ENCODE peak calls at places on chromosomes 4 and X, in ten cellular contexts. One of them, this sample, is unnamed.

GRCh38 chrX:2425281-2426071 is 75.3 kb downstream of the DHRSX start:
- DNase-seq in activated B cell treated with CpG ODN at 0.5 μM for 24 hours: no peak
- DNase-seq in astrocyte: peak
- DNase-seq in cardiac fibroblast: no peak
- DNase-seq in tibial nerve: no peak
- DNase-seq in tibial artery: no peak
- DNase-seq in H1: no peak
- DNase-seq in WTC11: peak
- DNase-seq in brain microvascular endothelial cell: no peak
- DNase-seq in right lobe of liver: no peak
- DNase-seq in this sample: no peak

GRCh38 chr4:107736924-107737448 is 17.0 kb upstream of the PAPSS1 start:
- DNase-seq in activated B cell treated with CpG ODN at 0.5 μM for 24 hours: peak
- DNase-seq in astrocyte: no peak
- DNase-seq in cardiac fibroblast: peak
- DNase-seq in tibial nerve: no peak
- DNase-seq in tibial artery: no peak
- DNase-seq in H1: no peak
- DNase-seq in WTC11: peak
- DNase-seq in brain microvascular endothelial cell: no peak
- DNase-seq in right lobe of liver: no peak
- DNase-seq in this sample: peak

GRCh38 chrX:16185725-16186136 is 18.4 kb downstream of the MAGEB17 start:
- DNase-seq in activated B cell treated with CpG ODN at 0.5 μM for 24 hours: no peak
- DNase-seq in astrocyte: peak
- DNase-seq in cardiac fibroblast: peak
- DNase-seq in tibial nerve: no peak
- DNase-seq in tibial artery: no peak
- DNase-seq in H1: no peak
- DNase-seq in WTC11: no peak
- DNase-seq in brain microvascular endothelial cell: peak
- DNase-seq in right lobe of liver: no peak
- DNase-seq in this sample: no peak

GRCh38 chr4:78031457-78031856 is 25.7 kb upstream of the FRAS1 start:
- DNase-seq in activated B cell treated with CpG ODN at 0.5 μM for 24 hours: no peak
- DNase-seq in astrocyte: no peak
- DNase-seq in cardiac fibroblast: no peak
- DNase-seq in tibial nerve: no peak
- DNase-seq in tibial artery: no peak
- DNase-seq in H1: no peak
- DNase-seq in WTC11: no peak
- DNase-seq in brain microvascular endothelial cell: no peak
- DNase-seq in right lobe of liver: no peak
- DNase-seq in this sample: no peak

GRCh38 chr4:26009502-26009901 is 95.5 kb downstream of the SMIM20 start:
- DNase-seq in activated B cell treated with CpG ODN at 0.5 μM for 24 hours: no peak
- DNase-seq in astrocyte: no peak
- DNase-seq in cardiac fibroblast: no peak
- DNase-seq in tibial nerve: no peak
- DNase-seq in tibial artery: no peak
- DNase-seq in H1: no peak
- DNase-seq in WTC11: no peak
- DNase-seq in brain microvascular endothelial cell: no peak
- DNase-seq in right lobe of liver: no peak
- DNase-seq in this sample: no peak

GRCh38 chr4:3220586-3221494 is 28.1 kb upstream of the MSANTD1 start:
- DNase-seq in activated B cell treated with CpG ODN at 0.5 μM for 24 hours: no peak
- DNase-seq in astrocyte: no peak
- DNase-seq in cardiac fibroblast: no peak
- DNase-seq in tibial nerve: no peak
- DNase-seq in tibial artery: no peak
- DNase-seq in H1: no peak
- DNase-seq in WTC11: no peak
- DNase-seq in brain microvascular endothelial cell: no peak
- DNase-seq in right lobe of liver: no peak
- DNase-seq in this sample: no peak

GRCh38 chr4:147360301-147360700 is 120.6 kb upstream of the EDNRA start:
- DNase-seq in activated B cell treated with CpG ODN at 0.5 μM for 24 hours: no peak
- DNase-seq in astrocyte: peak
- DNase-seq in cardiac fibroblast: peak
- DNase-seq in tibial nerve: no peak
- DNase-seq in tibial artery: no peak
- DNase-seq in H1: no peak
- DNase-seq in WTC11: no peak
- DNase-seq in brain microvascular endothelial cell: peak
- DNase-seq in right lobe of liver: no peak
- DNase-seq in this sample: no peak

GRCh38 chr4:26751004-26751403 is 109.6 kb upstream of the STIM2 start:
- DNase-seq in activated B cell treated with CpG ODN at 0.5 μM for 24 hours: no peak
- DNase-seq in astrocyte: no peak
- DNase-seq in cardiac fibroblast: no peak
- DNase-seq in tibial nerve: no peak
- DNase-seq in tibial artery: no peak
- DNase-seq in H1: no peak
- DNase-seq in WTC11: no peak
- DNase-seq in brain microvascular endothelial cell: no peak
- DNase-seq in right lobe of liver: no peak
- DNase-seq in this sample: no peak

GRCh38 chr4:141645611-141646340 is 9.4 kb downstream of the IL15 start:
- DNase-seq in activated B cell treated with CpG ODN at 0.5 μM for 24 hours: no peak
- DNase-seq in astrocyte: peak
- DNase-seq in cardiac fibroblast: peak
- DNase-seq in tibial nerve: no peak
- DNase-seq in tibial artery: no peak
- DNase-seq in H1: no peak
- DNase-seq in WTC11: no peak
- DNase-seq in brain microvascular endothelial cell: peak
- DNase-seq in right lobe of liver: no peak
- DNase-seq in this sample: no peak

GRCh38 chr4:89351201-89351600 is 43.6 kb upstream of the GPRIN3 start:
- DNase-seq in activated B cell treated with CpG ODN at 0.5 μM for 24 hours: no peak
- DNase-seq in astrocyte: no peak
- DNase-seq in cardiac fibroblast: no peak
- DNase-seq in tibial nerve: no peak
- DNase-seq in tibial artery: no peak
- DNase-seq in H1: no peak
- DNase-seq in WTC11: no peak
- DNase-seq in brain microvascular endothelial cell: no peak
- DNase-seq in right lobe of liver: no peak
- DNase-seq in this sample: no peak

GRCh38 chr4:15149842-15150592 is 147.7 kb downstream of the CPEB2 start:
- DNase-seq in activated B cell treated with CpG ODN at 0.5 μM for 24 hours: no peak
- DNase-seq in astrocyte: peak
- DNase-seq in cardiac fibroblast: peak
- DNase-seq in tibial nerve: peak
- DNase-seq in tibial artery: peak
- DNase-seq in H1: no peak
- DNase-seq in WTC11: peak
- DNase-seq in brain microvascular endothelial cell: peak
- DNase-seq in right lobe of liver: peak
- DNase-seq in this sample: peak

GRCh38 chrX:153333271-153333670 is 682 bp upstream of the ZNF275 start:
- DNase-seq in activated B cell treated with CpG ODN at 0.5 μM for 24 hours: no peak
- DNase-seq in astrocyte: peak
- DNase-seq in cardiac fibroblast: peak
- DNase-seq in tibial nerve: no peak
- DNase-seq in tibial artery: no peak
- DNase-seq in H1: no peak
- DNase-seq in WTC11: no peak
- DNase-seq in brain microvascular endothelial cell: peak
- DNase-seq in right lobe of liver: no peak
- DNase-seq in this sample: no peak

GRCh38 chrX:134949271-134949670 is 41.5 kb upstream of the SMIM10 start:
- DNase-seq in activated B cell treated with CpG ODN at 0.5 μM for 24 hours: no peak
- DNase-seq in astrocyte: peak
- DNase-seq in cardiac fibroblast: peak
- DNase-seq in tibial nerve: no peak
- DNase-seq in tibial artery: no peak
- DNase-seq in H1: no peak
- DNase-seq in WTC11: no peak
- DNase-seq in brain microvascular endothelial cell: peak
- DNase-seq in right lobe of liver: no peak
- DNase-seq in this sample: no peak

GRCh38 chrX:119303137-119303536 is 67.1 kb downstream of the PGRMC1 start:
- DNase-seq in activated B cell treated with CpG ODN at 0.5 μM for 24 hours: no peak
- DNase-seq in astrocyte: no peak
- DNase-seq in cardiac fibroblast: no peak
- DNase-seq in tibial nerve: no peak
- DNase-seq in tibial artery: no peak
- DNase-seq in H1: no peak
- DNase-seq in WTC11: no peak
- DNase-seq in brain microvascular endothelial cell: no peak
- DNase-seq in right lobe of liver: no peak
- DNase-seq in this sample: no peak

GRCh38 chr4:39179681-39180080 is 2.6 kb upstream of the WDR19 start:
- DNase-seq in activated B cell treated with CpG ODN at 0.5 μM for 24 hours: no peak
- DNase-seq in astrocyte: no peak
- DNase-seq in cardiac fibroblast: no peak
- DNase-seq in tibial nerve: no peak
- DNase-seq in tibial artery: no peak
- DNase-seq in H1: no peak
- DNase-seq in WTC11: no peak
- DNase-seq in brain microvascular endothelial cell: no peak
- DNase-seq in right lobe of liver: no peak
- DNase-seq in this sample: no peak

GRCh38 chrX:276588-277171 is 4.5 kb upstream of the PLCXD1 start:
- DNase-seq in activated B cell treated with CpG ODN at 0.5 μM for 24 hours: peak
- DNase-seq in astrocyte: peak
- DNase-seq in cardiac fibroblast: peak
- DNase-seq in tibial nerve: no peak
- DNase-seq in tibial artery: peak
- DNase-seq in H1: no peak
- DNase-seq in WTC11: no peak
- DNase-seq in brain microvascular endothelial cell: peak
- DNase-seq in right lobe of liver: peak
- DNase-seq in this sample: no peak

GRCh38 chrX:275476-275966 is 5.7 kb upstream of the PLCXD1 start:
- DNase-seq in activated B cell treated with CpG ODN at 0.5 μM for 24 hours: no peak
- DNase-seq in astrocyte: no peak
- DNase-seq in cardiac fibroblast: no peak
- DNase-seq in tibial nerve: no peak
- DNase-seq in tibial artery: peak
- DNase-seq in H1: no peak
- DNase-seq in WTC11: no peak
- DNase-seq in brain microvascular endothelial cell: no peak
- DNase-seq in right lobe of liver: no peak
- DNase-seq in this sample: peak

GRCh38 chrX:274904-275475 is 6.2 kb upstream of the PLCXD1 start:
- DNase-seq in activated B cell treated with CpG ODN at 0.5 μM for 24 hours: no peak
- DNase-seq in astrocyte: no peak
- DNase-seq in cardiac fibroblast: no peak
- DNase-seq in tibial nerve: no peak
- DNase-seq in tibial artery: peak
- DNase-seq in H1: no peak
- DNase-seq in WTC11: peak
- DNase-seq in brain microvascular endothelial cell: no peak
- DNase-seq in right lobe of liver: peak
- DNase-seq in this sample: peak

GRCh38 chrX:270848-271367 is 10.3 kb upstream of the PLCXD1 start:
- DNase-seq in activated B cell treated with CpG ODN at 0.5 μM for 24 hours: no peak
- DNase-seq in astrocyte: no peak
- DNase-seq in cardiac fibroblast: no peak
- DNase-seq in tibial nerve: no peak
- DNase-seq in tibial artery: peak
- DNase-seq in H1: no peak
- DNase-seq in WTC11: peak
- DNase-seq in brain microvascular endothelial cell: no peak
- DNase-seq in right lobe of liver: no peak
- DNase-seq in this sample: no peak

GRCh38 chrX:275967-276587 is 5.1 kb upstream of the PLCXD1 start:
- DNase-seq in activated B cell treated with CpG ODN at 0.5 μM for 24 hours: peak
- DNase-seq in astrocyte: peak
- DNase-seq in cardiac fibroblast: peak
- DNase-seq in tibial nerve: peak
- DNase-seq in tibial artery: peak
- DNase-seq in H1: no peak
- DNase-seq in WTC11: peak
- DNase-seq in brain microvascular endothelial cell: no peak
- DNase-seq in right lobe of liver: peak
- DNase-seq in this sample: peak
- TF ChIP-seq CTCF in activated B cell treated with CpG ODN at 0.5 μM for 24 hours: no peak
- TF ChIP-seq CTCF in astrocyte: no peak
- TF ChIP-seq CTCF in cardiac fibroblast: no peak
- TF ChIP-seq CTCF in tibial nerve: no peak
- TF ChIP-seq CTCF in tibial artery: peak
- TF ChIP-seq CTCF in H1: no peak
- TF ChIP-seq CTCF in WTC11: no peak
- TF ChIP-seq CTCF in brain microvascular endothelial cell: peak
- TF ChIP-seq CTCF in right lobe of liver: peak
- TF ChIP-seq CTCF in this sample: no peak

DNA sequence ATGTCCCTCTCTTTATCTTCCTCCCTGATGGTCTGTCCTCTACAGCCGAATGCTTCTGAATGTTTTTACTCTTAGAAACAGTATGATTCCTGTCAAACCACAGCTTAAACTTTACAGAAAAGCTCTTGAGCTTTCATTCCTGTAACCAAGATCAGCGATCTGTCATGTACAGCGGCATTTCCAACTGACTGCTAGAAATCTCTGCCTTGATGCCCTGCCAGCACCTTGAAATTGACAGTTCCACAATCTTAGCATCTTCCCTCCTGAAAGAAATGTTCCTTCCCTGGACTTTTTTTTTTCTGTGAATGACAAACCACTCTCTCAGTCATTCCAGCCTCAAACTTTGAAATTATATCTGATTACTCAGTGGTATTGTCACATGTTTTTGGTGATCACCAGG is 11.5 kb upstream of the GATB start:
- DNase-seq in activated B cell treated with CpG ODN at 0.5 μM for 24 hours: no peak
- DNase-seq in astrocyte: no peak
- DNase-seq in cardiac fibroblast: no peak
- DNase-seq in tibial nerve: no peak
- DNase-seq in tibial artery: no peak
- DNase-seq in H1: no peak
- DNase-seq in WTC11: no peak
- DNase-seq in brain microvascular endothelial cell: no peak
- DNase-seq in right lobe of liver: no peak
- DNase-seq in this sample: no peak
- TF ChIP-seq CTCF in activated B cell treated with CpG ODN at 0.5 μM for 24 hours: no peak
- TF ChIP-seq CTCF in astrocyte: no peak
- TF ChIP-seq CTCF in cardiac fibroblast: no peak
- TF ChIP-seq CTCF in tibial nerve: no peak
- TF ChIP-seq CTCF in tibial artery: no peak
- TF ChIP-seq CTCF in H1: no peak
- TF ChIP-seq CTCF in WTC11: no peak
- TF ChIP-seq CTCF in brain microvascular endothelial cell: no peak
- TF ChIP-seq CTCF in right lobe of liver: no peak
- TF ChIP-seq CTCF in this sample: no peak

GRCh38 chrX:23451266-23451665 is 116.6 kb downstream of the PTCHD1 start:
- DNase-seq in activated B cell treated with CpG ODN at 0.5 μM for 24 hours: no peak
- DNase-seq in astrocyte: no peak
- DNase-seq in cardiac fibroblast: no peak
- DNase-seq in tibial nerve: no peak
- DNase-seq in tibial artery: no peak
- DNase-seq in H1: no peak
- DNase-seq in WTC11: no peak
- DNase-seq in brain microvascular endothelial cell: no peak
- DNase-seq in right lobe of liver: no peak
- DNase-seq in this sample: no peak
- TF ChIP-seq CTCF in activated B cell treated with CpG ODN at 0.5 μM for 24 hours: no peak
- TF ChIP-seq CTCF in astrocyte: no peak
- TF ChIP-seq CTCF in cardiac fibroblast: no peak
- TF ChIP-seq CTCF in tibial nerve: no peak
- TF ChIP-seq CTCF in tibial artery: no peak
- TF ChIP-seq CTCF in H1: no peak
- TF ChIP-seq CTCF in WTC11: no peak
- TF ChIP-seq CTCF in brain microvascular endothelial cell: no peak
- TF ChIP-seq CTCF in right lobe of liver: no peak
- TF ChIP-seq CTCF in this sample: peak

GRCh38 chrX:12227412-12228041 is 89.3 kb downstream of the FRMPD4 start:
- DNase-seq in activated B cell treated with CpG ODN at 0.5 μM for 24 hours: no peak
- DNase-seq in astrocyte: no peak
- DNase-seq in cardiac fibroblast: no peak
- DNase-seq in tibial nerve: no peak
- DNase-seq in tibial artery: no peak
- DNase-seq in H1: no peak
- DNase-seq in WTC11: no peak
- DNase-seq in brain microvascular endothelial cell: no peak
- DNase-seq in right lobe of liver: no peak
- DNase-seq in this sample: no peak
- TF ChIP-seq CTCF in activated B cell treated with CpG ODN at 0.5 μM for 24 hours: no peak
- TF ChIP-seq CTCF in astrocyte: no peak
- TF ChIP-seq CTCF in cardiac fibroblast: no peak
- TF ChIP-seq CTCF in tibial nerve: no peak
- TF ChIP-seq CTCF in tibial artery: no peak
- TF ChIP-seq CTCF in H1: no peak
- TF ChIP-seq CTCF in WTC11: no peak
- TF ChIP-seq CTCF in brain microvascular endothelial cell: no peak
- TF ChIP-seq CTCF in right lobe of liver: no peak
- TF ChIP-seq CTCF in this sample: no peak

This sample was measured in glutamatergic neuron.